ENCODE peak calls at places on chromosomes 11 and 22, in seven cellular contexts. H, E, G, A, F, Y and W are unnamed samples. For H3K4me1, the result is how much of the 10 kb centered on the place peaks cover.

GRCh38 chr11:7520981-7521487 is 7.2 kb downstream of the PPFIBP2 start:
- DNase-seq in H (no peak), E (no peak), G (no peak), A (no peak), F (no peak), Y (peak), W (no peak)

GRCh38 chr11:47912843-47913437 is 64.8 kb upstream of the NUP160 start:
- DNase-seq in H (no peak), E (no peak), G (no peak), A (no peak), F (no peak), Y (no peak), W (no peak)

GRCh38 chr11:22798890-22799289 is 30.7 kb downstream of the SVIP start:
- DNase-seq in H (no peak), E (no peak), G (no peak), A (no peak), F (no peak), Y (no peak), W (no peak)

GRCh38 chr11:34363363-34364084 is 5.7 kb upstream of the ABTB2 start:
- DNase-seq in H (no peak), E (no peak), G (no peak), A (no peak), F (no peak), Y (no peak), W (no peak)

GRCh38 chr11:1222491-1223345 is at the start of gene MUC5B:
- DNase-seq in H (peak), E (peak), G (peak), A (no peak), F (peak), Y (no peak), W (no peak)

GRCh38 chr11:45610627-45611026 is 54.8 kb downstream of the CHST1 start:
- DNase-seq in H (no peak), E (peak), G (peak), A (no peak), F (no peak), Y (no peak), W (no peak)

GRCh38 chr22:26367402-26368245 is 61.4 kb upstream of the ASPHD2 start:
- DNase-seq in H (peak), E (no peak), G (peak), A (peak), F (no peak), Y (peak), W (peak)

GRCh38 chr11:34135439-34135838 is 30.0 kb downstream of the NAT10 start:
- DNase-seq in H (no peak), E (no peak), G (no peak), A (no peak), F (no peak), Y (no peak), W (no peak)

GRCh38 chr22:32475428-32476010 is 908 bp downstream of the FBXO7 start:
- DNase-seq in H (no peak), E (peak), G (peak), A (peak), F (no peak), Y (no peak), W (peak)

GRCh38 chr11:83666149-83666548 is 380.0 kb upstream of the CCDC90B start:
- DNase-seq in H (no peak), E (no peak), G (peak), A (no peak), F (no peak), Y (no peak), W (no peak)

GRCh38 chr11:69512136-69512535 is 30.7 kb downstream of the LINC01488 start:
- DNase-seq in H (no peak), E (no peak), G (no peak), A (no peak), F (peak), Y (no peak), W (no peak)

GRCh38 chr11:87528752-87529151 is 491.0 kb downstream of the TMEM135 start:
- DNase-seq in H (no peak), E (no peak), G (no peak), A (no peak), F (no peak), Y (no peak), W (no peak)

GRCh38 chr22:17988800-17989513 is 35.4 kb downstream of the MICAL3 start:
- DNase-seq in H (no peak), E (no peak), G (no peak), A (no peak), F (no peak), Y (no peak), W (no peak)

GRCh38 chr11:5690736-5691135 is 1.1 kb downstream of the TRIM22 start:
- DNase-seq in H (no peak), E (no peak), G (no peak), A (no peak), F (no peak), Y (peak), W (no peak)

GRCh38 chr11:91947215-91947614 is 277.4 kb upstream of the FAT3 start:
- DNase-seq in H (no peak), E (no peak), G (no peak), A (no peak), F (no peak), Y (no peak), W (peak)

GRCh38 chr22:35400335-35400680 is 368 bp downstream of the MCM5 start:
- DNase-seq in H (no peak), E (no peak), G (no peak), A (no peak), F (no peak), Y (peak), W (peak)

GRCh38 chr11:47768090-47768620 is 1.0 kb upstream of the FNBP4 start:
- DNase-seq in H (peak), E (peak), G (peak), A (peak), F (peak), Y (peak), W (peak)

GRCh38 chr11:76102772-76103171 is 103.5 kb downstream of the WNT11 start:
- DNase-seq in H (no peak), E (peak), G (no peak), A (peak), F (no peak), Y (no peak), W (no peak)

GRCh38 chr22:42222140-42222539 is 48.3 kb downstream of the TCF20 start:
- DNase-seq in H (no peak), E (no peak), G (no peak), A (no peak), F (no peak), Y (no peak), W (no peak)

GRCh38 chr11:102316505-102316904 is 779 bp upstream of the BIRC3 start:
- DNase-seq in H (no peak), E (no peak), G (no peak), A (no peak), F (no peak), Y (peak), W (no peak)

GRCh38 chr11:102317099-102317767 is at the start of gene BIRC3:
- DNase-seq in H (peak), E (peak), G (peak), A (peak), F (peak), Y (peak), W (peak)

GRCh38 chr11:102313225-102313940 is 3.9 kb upstream of the BIRC3 start:
- DNase-seq in H (no peak), E (no peak), G (no peak), A (no peak), F (no peak), Y (peak), W (no peak)

GRCh38 chr11:102312656-102313055 is 4.6 kb upstream of the BIRC3 start:
- DNase-seq in H (no peak), E (no peak), G (no peak), A (no peak), F (no peak), Y (no peak), W (no peak)

DNA sequence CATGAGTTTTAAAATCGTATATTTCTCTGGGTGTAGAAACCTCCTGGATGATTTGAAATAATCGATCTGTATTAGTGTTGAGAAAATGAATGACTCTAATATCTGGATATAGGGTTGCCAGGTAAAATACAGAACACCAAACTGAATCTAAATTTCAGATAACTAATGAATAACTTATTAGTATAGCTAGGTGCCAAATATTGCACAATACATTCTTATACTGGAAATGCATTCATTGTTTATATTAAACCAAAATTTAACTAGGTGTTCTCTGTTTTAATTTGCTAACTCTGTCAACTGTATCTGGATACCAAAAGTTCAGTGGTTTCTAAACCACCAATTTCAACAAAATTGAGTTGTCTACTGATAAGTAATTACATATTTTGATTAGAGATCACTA is 2.5 kb upstream of the BIRC3 start:
- DNase-seq in H (no peak), E (no peak), G (no peak), A (no peak), F (no peak), Y (no peak), W (no peak)
- H3K4me1 ChIP-seq in H (under half), E (under half), G (under half), A (under half), F (under half), Y (under half), W (under half)

DNA sequence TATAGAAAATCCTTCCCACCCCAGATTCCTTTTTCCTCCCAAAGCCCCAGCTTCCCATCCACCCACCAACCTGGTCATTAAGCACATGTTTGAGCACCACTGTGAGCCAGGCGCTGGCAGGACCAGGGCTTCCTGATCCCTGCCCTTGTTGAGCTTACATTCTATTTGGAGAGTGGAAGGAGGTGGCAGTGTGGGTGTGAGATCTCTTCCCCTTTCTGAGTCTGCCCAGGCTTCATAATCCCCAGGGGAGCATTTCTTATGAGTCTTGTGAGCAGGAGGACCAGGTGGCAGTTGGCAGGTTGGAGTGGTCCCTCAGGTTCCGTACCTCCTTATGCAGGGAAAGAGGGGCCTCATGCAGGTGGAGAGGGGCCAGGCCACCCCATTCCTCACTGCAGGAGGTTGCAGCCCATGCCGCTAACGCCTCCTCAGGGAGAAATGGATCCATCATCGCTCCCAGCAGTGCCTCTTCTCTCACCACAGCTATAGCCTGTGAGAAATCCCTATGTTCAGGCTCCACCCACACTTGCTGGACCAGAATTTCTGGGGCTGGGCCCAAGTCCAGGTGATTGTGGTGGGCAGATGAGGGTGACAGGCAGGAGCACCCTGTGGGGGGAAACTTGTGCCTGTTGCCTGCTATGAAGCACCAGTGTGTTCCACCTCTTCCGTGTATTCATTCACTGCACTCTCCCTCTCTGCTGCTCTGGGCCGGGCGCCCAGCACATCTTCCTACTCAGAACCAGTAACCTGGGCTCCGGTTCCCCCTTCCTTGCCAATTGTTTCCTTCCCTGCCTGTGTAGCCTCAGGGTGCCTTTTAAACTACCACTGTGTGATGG is 23.5 kb downstream of the UBE2L3 start:
- DNase-seq in H (no peak), E (no peak), G (no peak), A (no peak), F (no peak), Y (peak), W (no peak)
- H3K4me1 ChIP-seq in H (under half), E (under half), G (under half), A (under half), F (under half), Y (half or more), W (under half)

DNA sequence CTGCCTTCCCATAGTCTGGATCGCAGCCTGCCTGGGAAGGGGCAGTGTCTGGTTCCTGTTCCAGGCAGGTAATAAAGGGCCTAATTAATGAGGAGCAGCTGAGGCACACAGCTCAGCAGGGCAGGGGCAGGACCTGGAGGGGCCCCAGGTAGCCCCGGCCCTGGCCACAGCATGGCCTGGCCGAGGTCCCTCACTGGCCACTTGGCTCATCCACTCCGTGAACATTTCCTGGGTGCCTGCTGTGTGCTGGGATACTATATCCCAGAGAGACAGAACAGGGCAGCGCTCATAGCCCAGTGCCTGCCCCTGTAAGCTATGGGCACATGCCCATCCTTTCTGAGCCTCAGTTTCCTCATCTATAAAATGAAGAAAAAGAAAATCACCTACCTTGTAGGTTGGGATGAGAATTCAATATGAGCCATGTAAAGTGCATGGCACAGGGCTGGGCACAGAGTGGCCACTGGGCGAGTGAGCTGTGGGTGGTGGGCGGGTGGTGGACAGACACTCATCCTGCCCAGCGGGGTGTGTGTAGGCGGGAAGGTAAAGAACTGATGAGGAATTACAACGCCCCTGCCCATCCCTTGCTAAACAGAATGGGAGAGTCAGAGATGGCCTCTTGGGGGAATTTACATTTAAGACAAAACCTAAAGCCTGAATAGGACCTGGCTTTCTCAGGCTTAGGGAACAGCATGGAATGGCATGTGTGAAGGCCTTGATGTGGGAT is 9.2 kb downstream of the MYRF start:
- DNase-seq in H (no peak), E (no peak), G (no peak), A (no peak), F (no peak), Y (no peak), W (no peak)
- H3K4me1 ChIP-seq in H (half or more), E (under half), G (under half), A (half or more), F (under half), Y (under half), W (under half)

GRCh38 chr11:128492903-128493569 is 94.3 kb downstream of the ETS1 start:
- DNase-seq in H (no peak), E (no peak), G (no peak), A (no peak), F (no peak), Y (no peak), W (no peak)

GRCh38 chr11:128494418-128495332 is 92.7 kb downstream of the ETS1 start:
- DNase-seq in H (no peak), E (no peak), G (no peak), A (no peak), F (no peak), Y (no peak), W (no peak)

GRCh38 chr11:128491195-128491936 is 96.0 kb downstream of the ETS1 start:
- DNase-seq in H (no peak), E (no peak), G (no peak), A (no peak), F (no peak), Y (no peak), W (no peak)

GRCh38 chr11:128492461-128492860 is 94.9 kb downstream of the ETS1 start:
- DNase-seq in H (no peak), E (no peak), G (no peak), A (no peak), F (no peak), Y (no peak), W (no peak)

GRCh38 chr11:128493570-128493965 is 93.8 kb downstream of the ETS1 start:
- DNase-seq in H (no peak), E (no peak), G (no peak), A (no peak), F (no peak), Y (no peak), W (no peak)
- H3K4me1 ChIP-seq in H (half or more), E (half or more), G (under half), A (under half), F (half or more), Y (half or more), W (under half)

GRCh38 chr11:2510626-2511402 is 66.0 kb downstream of the KCNQ1 start:
- DNase-seq in H (no peak), E (no peak), G (no peak), A (peak), F (peak), Y (no peak), W (no peak)
- H3K4me1 ChIP-seq in H (under half), E (under half), G (under half), A (under half), F (under half), Y (under half), W (under half)

GRCh38 chr11:9176136-9176535 is 84.7 kb upstream of the SCUBE2 start:
- DNase-seq in H (no peak), E (no peak), G (no peak), A (no peak), F (no peak), Y (no peak), W (no peak)

GRCh38 chr11:9172394-9172793 is 81.0 kb upstream of the SCUBE2 start:
- DNase-seq in H (no peak), E (no peak), G (peak), A (no peak), F (no peak), Y (no peak), W (peak)

GRCh38 chr11:9178716-9179115 is 86.4 kb downstream of the DENND5A start:
- DNase-seq in H (no peak), E (no peak), G (no peak), A (no peak), F (no peak), Y (no peak), W (no peak)

GRCh38 chr11:9179141-9179540 is 86.0 kb downstream of the DENND5A start:
- DNase-seq in H (no peak), E (no peak), G (no peak), A (no peak), F (no peak), Y (no peak), W (no peak)

DNA sequence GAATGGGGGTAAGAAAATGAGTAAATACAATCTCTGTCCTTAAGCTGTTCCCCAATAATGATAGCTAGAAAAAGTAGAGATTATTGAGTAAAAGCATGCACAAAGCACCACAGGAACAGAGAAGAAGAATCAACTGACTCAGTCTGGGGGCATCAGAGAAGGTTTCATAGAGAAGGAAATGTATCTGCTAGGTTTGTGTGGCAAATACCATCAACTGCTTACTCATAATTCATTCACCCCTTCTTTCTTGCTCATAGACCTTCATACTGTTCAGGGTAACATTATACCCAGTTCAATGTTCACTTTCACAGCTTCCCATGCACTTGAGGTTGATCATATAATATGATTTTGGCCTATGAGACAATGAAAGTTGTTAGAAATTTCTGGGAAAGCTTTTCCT is 85.2 kb upstream of the SCUBE2 start:
- DNase-seq in H (no peak), E (no peak), G (no peak), A (no peak), F (no peak), Y (no peak), W (no peak)
- H3K4me1 ChIP-seq in H (under half), E (under half), G (under half), A (under half), F (under half), Y (under half), W (under half)

GRCh38 chr11:111409915-111410314 is 30.8 kb upstream of the POU2AF1 start:
- DNase-seq in H (no peak), E (no peak), G (no peak), A (no peak), F (no peak), Y (peak), W (no peak)
- H3K4me1 ChIP-seq in H (under half), E (under half), G (under half), A (under half), F (under half), Y (half or more), W (under half)

GRCh38 chr22:46637711-46638600 is 17.8 kb downstream of the GRAMD4 start:
- DNase-seq in H (no peak), E (peak), G (no peak), A (no peak), F (no peak), Y (no peak), W (no peak)
- H3K4me1 ChIP-seq in H (under half), E (under half), G (under half), A (under half), F (under half), Y (under half), W (under half)